ENCODE peak calls at places on chromosomes 2 and 18, in eight cellular contexts. M is head of caudate nucleus, G is Calu3, E is ovary, L is RWPE1, W is stromal cell of bone marrow, Q is SK-N-MC, I is posterior cingulate gyrus. C is an unnamed sample.

GRCh38 chr2:239264838-239265651 is 135.8 kb downstream of the HDAC4 start:
- DNase-seq in M (peak; percentile 57), G (peak; percentile 22), E (no peak), L (no peak), W (peak; percentile 79), Q (peak; percentile 42), I (peak; percentile 82), C (no peak)

GRCh38 chr2:216074380-216074779 is 7.2 kb downstream of the PECR start:
- DNase-seq in M (no peak), G (no peak), E (no peak), L (no peak), W (no peak), Q (peak; percentile 16), I (no peak), C (no peak)

GRCh38 chr2:20620696-20621365 is 30.1 kb downstream of the HS1BP3 start:
- DNase-seq in M (no peak), G (no peak), E (no peak), L (no peak), W (no peak), Q (no peak), I (peak; percentile 57), C (no peak)

GRCh38 chr2:53575606-53576360 is 191.8 kb upstream of the CHAC2 start:
- DNase-seq in M (no peak), G (no peak), E (peak; percentile 23), L (no peak), W (peak; percentile 4), Q (no peak), I (no peak), C (no peak)

GRCh38 chr2:104872866-104873688 is 19.2 kb downstream of the POU3F3 start:
- DNase-seq in M (peak; percentile 96), G (peak; percentile 69), E (no peak), L (peak; percentile 67), W (peak; percentile 57), Q (no peak), I (peak; percentile 98), C (peak; percentile 55)

GRCh38 chr2:36800381-36800780 is 103.9 kb downstream of the VIT start:
- DNase-seq in M (peak; percentile 94), G (no peak), E (no peak), L (no peak), W (no peak), Q (no peak), I (peak; percentile 95), C (no peak)

GRCh38 chr2:167052825-167053224 is 164.5 kb downstream of the XIRP2 start:
- DNase-seq in M (no peak), G (no peak), E (no peak), L (peak; percentile 9), W (peak; percentile 12), Q (no peak), I (no peak), C (no peak)

GRCh38 chr2:108129636-108130035 is 110.1 kb upstream of the SULT1C3 start:
- DNase-seq in M (peak; percentile 66), G (no peak), E (no peak), L (no peak), W (no peak), Q (no peak), I (no peak), C (no peak)

GRCh38 chr18:69402219-69402989 is 1.7 kb downstream of the DOK6 start:
- DNase-seq in M (peak; percentile 65), G (no peak), E (no peak), L (no peak), W (no peak), Q (no peak), I (peak; percentile 86), C (no peak)

GRCh38 chr2:184154438-184154837 is 443.9 kb upstream of the ZNF804A start:
- DNase-seq in M (no peak), G (no peak), E (no peak), L (no peak), W (no peak), Q (no peak), I (no peak), C (no peak)

GRCh38 chr2:170323743-170324142 is 145.8 kb downstream of the MYO3B start:
- DNase-seq in M (no peak), G (no peak), E (no peak), L (no peak), W (no peak), Q (no peak), I (no peak), C (no peak)

GRCh38 chr18:80022613-80023012 is 11.6 kb upstream of the RBFA start:
- DNase-seq in M (no peak), G (no peak), E (no peak), L (no peak), W (no peak), Q (no peak), I (no peak), C (no peak)

GRCh38 chr2:9336534-9337354 is 86.6 kb downstream of the ITGB1BP1 start:
- DNase-seq in M (no peak), G (peak; percentile 75), E (peak; percentile 70), L (peak; percentile 92), W (peak; percentile 66), Q (peak; percentile 80), I (no peak), C (peak; percentile 57)

GRCh38 chr2:184685999-184686841 is 87.9 kb downstream of the ZNF804A start:
- DNase-seq in M (no peak), G (peak; percentile 13), E (no peak), L (no peak), W (no peak), Q (no peak), I (peak; percentile 52), C (no peak)

GRCh38 chr2:84495539-84496146 is 20.7 kb upstream of the DNAH6 start:
- DNase-seq in M (peak; percentile 12), G (peak; percentile 37), E (no peak), L (peak; percentile 40), W (peak; percentile 51), Q (peak; percentile 55), I (no peak), C (peak; percentile 60)

GRCh38 chr2:148027822-148028221 is 6.9 kb downstream of the MBD5 start:
- DNase-seq in M (no peak), G (no peak), E (no peak), L (no peak), W (no peak), Q (no peak), I (no peak), C (no peak)

GRCh38 chr2:74740395-74741075 is 86.5 kb downstream of the SEMA4F start:
- DNase-seq in M (peak; percentile 75), G (peak; percentile 86), E (peak; percentile 29), L (peak; percentile 95), W (peak; percentile 92), Q (no peak), I (peak; percentile 74), C (peak; percentile 94)

GRCh38 chr2:182894174-182894573 is 27.7 kb upstream of the FRZB start:
- DNase-seq in M (no peak), G (no peak), E (no peak), L (no peak), W (peak; percentile 43), Q (no peak), I (peak; percentile 77), C (no peak)

GRCh38 chr18:24659837-24660720 is 199.6 kb downstream of the HRH4 start:
- DNase-seq in M (no peak), G (peak; percentile 24), E (peak; percentile 37), L (no peak), W (peak; percentile 7), Q (no peak), I (no peak), C (no peak)

GRCh38 chr2:203080447-203080846 is 65.8 kb downstream of the NBEAL1 start:
- DNase-seq in M (no peak), G (no peak), E (no peak), L (no peak), W (no peak), Q (no peak), I (no peak), C (no peak)

GRCh38 chr2:239964399-239965185 is 60.5 kb downstream of the NDUFA10 start:
- DNase-seq in M (no peak), G (no peak), E (no peak), L (no peak), W (no peak), Q (no peak), I (peak; percentile 68), C (no peak)